ENCODE peak calls at places on chromosomes 12 and 14, in ten cellular contexts. One of them, this sample, is unnamed.

GRCh38 chr14:76152333-76152681 is 585 bp downstream of the GPATCH2L start:
- DNase-seq in activated CD4-positive, alpha-beta T cell treated with anti-CD3 and anti-CD28 coated beads for 24 hours: peak
- DNase-seq in EL: peak
- DNase-seq in AG09319: peak
- DNase-seq in NCI-H2081: peak
- DNase-seq in mucosa of gallbladder: peak
- DNase-seq in ovary: peak
- DNase-seq in KBM-7: peak
- DNase-seq in CD4-positive, alpha-beta memory T cell: peak
- DNase-seq in left kidney: peak
- DNase-seq in this sample: peak

GRCh38 chr14:56243110-56243509 is 124.9 kb downstream of the PELI2 start:
- DNase-seq in activated CD4-positive, alpha-beta T cell treated with anti-CD3 and anti-CD28 coated beads for 24 hours: no peak
- DNase-seq in EL: no peak
- DNase-seq in AG09319: no peak
- DNase-seq in NCI-H2081: no peak
- DNase-seq in mucosa of gallbladder: no peak
- DNase-seq in ovary: no peak
- DNase-seq in KBM-7: no peak
- DNase-seq in CD4-positive, alpha-beta memory T cell: no peak
- DNase-seq in left kidney: peak
- DNase-seq in this sample: no peak

GRCh38 chr12:51820721-51821422 is 27.6 kb downstream of the FIGNL2 start:
- DNase-seq in activated CD4-positive, alpha-beta T cell treated with anti-CD3 and anti-CD28 coated beads for 24 hours: peak
- DNase-seq in EL: no peak
- DNase-seq in AG09319: peak
- DNase-seq in NCI-H2081: peak
- DNase-seq in mucosa of gallbladder: peak
- DNase-seq in ovary: no peak
- DNase-seq in KBM-7: peak
- DNase-seq in CD4-positive, alpha-beta memory T cell: peak
- DNase-seq in left kidney: peak
- DNase-seq in this sample: peak

GRCh38 chr14:68879321-68879781 is 86.5 kb upstream of the ZFP36L1 start:
- DNase-seq in activated CD4-positive, alpha-beta T cell treated with anti-CD3 and anti-CD28 coated beads for 24 hours: no peak
- DNase-seq in EL: no peak
- DNase-seq in AG09319: no peak
- DNase-seq in NCI-H2081: no peak
- DNase-seq in mucosa of gallbladder: no peak
- DNase-seq in ovary: no peak
- DNase-seq in KBM-7: no peak
- DNase-seq in CD4-positive, alpha-beta memory T cell: no peak
- DNase-seq in left kidney: no peak
- DNase-seq in this sample: no peak

GRCh38 chr12:54437697-54438096 is 18.6 kb upstream of the ITGA5 start:
- DNase-seq in activated CD4-positive, alpha-beta T cell treated with anti-CD3 and anti-CD28 coated beads for 24 hours: no peak
- DNase-seq in EL: no peak
- DNase-seq in AG09319: no peak
- DNase-seq in NCI-H2081: no peak
- DNase-seq in mucosa of gallbladder: no peak
- DNase-seq in ovary: no peak
- DNase-seq in KBM-7: no peak
- DNase-seq in CD4-positive, alpha-beta memory T cell: no peak
- DNase-seq in left kidney: no peak
- DNase-seq in this sample: no peak

GRCh38 chr12:78210894-78211302 is 380.2 kb downstream of the NAV3 start:
- DNase-seq in activated CD4-positive, alpha-beta T cell treated with anti-CD3 and anti-CD28 coated beads for 24 hours: no peak
- DNase-seq in EL: peak
- DNase-seq in AG09319: no peak
- DNase-seq in NCI-H2081: peak
- DNase-seq in mucosa of gallbladder: no peak
- DNase-seq in ovary: no peak
- DNase-seq in KBM-7: no peak
- DNase-seq in CD4-positive, alpha-beta memory T cell: no peak
- DNase-seq in left kidney: peak
- DNase-seq in this sample: no peak

GRCh38 chr12:110545812-110546211 is 37.3 kb downstream of the PPTC7 start:
- DNase-seq in activated CD4-positive, alpha-beta T cell treated with anti-CD3 and anti-CD28 coated beads for 24 hours: no peak
- DNase-seq in EL: peak
- DNase-seq in AG09319: no peak
- DNase-seq in NCI-H2081: no peak
- DNase-seq in mucosa of gallbladder: no peak
- DNase-seq in ovary: no peak
- DNase-seq in KBM-7: no peak
- DNase-seq in CD4-positive, alpha-beta memory T cell: no peak
- DNase-seq in left kidney: no peak
- DNase-seq in this sample: no peak

GRCh38 chr12:3365416-3366385 is 125.3 kb upstream of the PRMT8 start:
- DNase-seq in activated CD4-positive, alpha-beta T cell treated with anti-CD3 and anti-CD28 coated beads for 24 hours: no peak
- DNase-seq in EL: no peak
- DNase-seq in AG09319: no peak
- DNase-seq in NCI-H2081: peak
- DNase-seq in mucosa of gallbladder: no peak
- DNase-seq in ovary: no peak
- DNase-seq in KBM-7: no peak
- DNase-seq in CD4-positive, alpha-beta memory T cell: no peak
- DNase-seq in left kidney: peak
- DNase-seq in this sample: no peak

GRCh38 chr12:107558141-107558815 is 127.3 kb upstream of the PWP1 start:
- DNase-seq in activated CD4-positive, alpha-beta T cell treated with anti-CD3 and anti-CD28 coated beads for 24 hours: no peak
- DNase-seq in EL: no peak
- DNase-seq in AG09319: no peak
- DNase-seq in NCI-H2081: no peak
- DNase-seq in mucosa of gallbladder: no peak
- DNase-seq in ovary: no peak
- DNase-seq in KBM-7: no peak
- DNase-seq in CD4-positive, alpha-beta memory T cell: no peak
- DNase-seq in left kidney: no peak
- DNase-seq in this sample: no peak

GRCh38 chr12:58412466-58412865 is 471.1 kb downstream of the ATP23 start:
- DNase-seq in activated CD4-positive, alpha-beta T cell treated with anti-CD3 and anti-CD28 coated beads for 24 hours: no peak
- DNase-seq in EL: no peak
- DNase-seq in AG09319: no peak
- DNase-seq in NCI-H2081: no peak
- DNase-seq in mucosa of gallbladder: no peak
- DNase-seq in ovary: no peak
- DNase-seq in KBM-7: no peak
- DNase-seq in CD4-positive, alpha-beta memory T cell: no peak
- DNase-seq in left kidney: no peak
- DNase-seq in this sample: no peak

GRCh38 chr12:52591521-52591920 is 9.7 kb downstream of the KRT72 start:
- DNase-seq in activated CD4-positive, alpha-beta T cell treated with anti-CD3 and anti-CD28 coated beads for 24 hours: no peak
- DNase-seq in EL: no peak
- DNase-seq in AG09319: no peak
- DNase-seq in NCI-H2081: no peak
- DNase-seq in mucosa of gallbladder: no peak
- DNase-seq in ovary: no peak
- DNase-seq in KBM-7: no peak
- DNase-seq in CD4-positive, alpha-beta memory T cell: no peak
- DNase-seq in left kidney: no peak
- DNase-seq in this sample: no peak

GRCh38 chr14:30610719-30611388 is 11.3 kb upstream of the SCFD1 start:
- DNase-seq in activated CD4-positive, alpha-beta T cell treated with anti-CD3 and anti-CD28 coated beads for 24 hours: no peak
- DNase-seq in EL: peak
- DNase-seq in AG09319: peak
- DNase-seq in NCI-H2081: peak
- DNase-seq in mucosa of gallbladder: no peak
- DNase-seq in ovary: no peak
- DNase-seq in KBM-7: peak
- DNase-seq in CD4-positive, alpha-beta memory T cell: no peak
- DNase-seq in left kidney: peak
- DNase-seq in this sample: no peak

GRCh38 chr12:99553461-99553860 is 94.1 kb upstream of the GARIN6 start:
- DNase-seq in activated CD4-positive, alpha-beta T cell treated with anti-CD3 and anti-CD28 coated beads for 24 hours: no peak
- DNase-seq in EL: no peak
- DNase-seq in AG09319: no peak
- DNase-seq in NCI-H2081: no peak
- DNase-seq in mucosa of gallbladder: no peak
- DNase-seq in ovary: no peak
- DNase-seq in KBM-7: no peak
- DNase-seq in CD4-positive, alpha-beta memory T cell: no peak
- DNase-seq in left kidney: no peak
- DNase-seq in this sample: no peak

GRCh38 chr14:73712071-73712506 is 2.1 kb downstream of the PNMA1 start:
- DNase-seq in activated CD4-positive, alpha-beta T cell treated with anti-CD3 and anti-CD28 coated beads for 24 hours: no peak
- DNase-seq in EL: peak
- DNase-seq in AG09319: no peak
- DNase-seq in NCI-H2081: no peak
- DNase-seq in mucosa of gallbladder: no peak
- DNase-seq in ovary: no peak
- DNase-seq in KBM-7: no peak
- DNase-seq in CD4-positive, alpha-beta memory T cell: peak
- DNase-seq in left kidney: no peak
- DNase-seq in this sample: no peak

GRCh38 chr14:76863724-76864407 is 37.7 kb downstream of the LRRC74A start:
- DNase-seq in activated CD4-positive, alpha-beta T cell treated with anti-CD3 and anti-CD28 coated beads for 24 hours: no peak
- DNase-seq in EL: no peak
- DNase-seq in AG09319: no peak
- DNase-seq in NCI-H2081: peak
- DNase-seq in mucosa of gallbladder: peak
- DNase-seq in ovary: no peak
- DNase-seq in KBM-7: peak
- DNase-seq in CD4-positive, alpha-beta memory T cell: no peak
- DNase-seq in left kidney: peak
- DNase-seq in this sample: no peak

GRCh38 chr14:75041613-75042012 is 9.7 kb downstream of the MLH3 start:
- DNase-seq in activated CD4-positive, alpha-beta T cell treated with anti-CD3 and anti-CD28 coated beads for 24 hours: no peak
- DNase-seq in EL: no peak
- DNase-seq in AG09319: no peak
- DNase-seq in NCI-H2081: no peak
- DNase-seq in mucosa of gallbladder: peak
- DNase-seq in ovary: no peak
- DNase-seq in KBM-7: no peak
- DNase-seq in CD4-positive, alpha-beta memory T cell: no peak
- DNase-seq in left kidney: peak
- DNase-seq in this sample: no peak

GRCh38 chr12:44812062-44812461 is 64.1 kb downstream of the NELL2 start:
- DNase-seq in activated CD4-positive, alpha-beta T cell treated with anti-CD3 and anti-CD28 coated beads for 24 hours: no peak
- DNase-seq in EL: no peak
- DNase-seq in AG09319: no peak
- DNase-seq in NCI-H2081: peak
- DNase-seq in mucosa of gallbladder: peak
- DNase-seq in ovary: no peak
- DNase-seq in KBM-7: no peak
- DNase-seq in CD4-positive, alpha-beta memory T cell: peak
- DNase-seq in left kidney: no peak
- DNase-seq in this sample: no peak

GRCh38 chr14:95023886-95024285 is 133.4 kb downstream of the DICER1 start:
- DNase-seq in activated CD4-positive, alpha-beta T cell treated with anti-CD3 and anti-CD28 coated beads for 24 hours: no peak
- DNase-seq in EL: peak
- DNase-seq in AG09319: peak
- DNase-seq in NCI-H2081: no peak
- DNase-seq in mucosa of gallbladder: no peak
- DNase-seq in ovary: no peak
- DNase-seq in KBM-7: no peak
- DNase-seq in CD4-positive, alpha-beta memory T cell: no peak
- DNase-seq in left kidney: no peak
- DNase-seq in this sample: no peak

GRCh38 chr12:104213952-104214351 is 1.6 kb upstream of the TXNRD1 start:
- DNase-seq in activated CD4-positive, alpha-beta T cell treated with anti-CD3 and anti-CD28 coated beads for 24 hours: no peak
- DNase-seq in EL: peak
- DNase-seq in AG09319: peak
- DNase-seq in NCI-H2081: peak
- DNase-seq in mucosa of gallbladder: peak
- DNase-seq in ovary: no peak
- DNase-seq in KBM-7: no peak
- DNase-seq in CD4-positive, alpha-beta memory T cell: no peak
- DNase-seq in left kidney: no peak
- DNase-seq in this sample: no peak

GRCh38 chr12:109587921-109588320 is 14.3 kb downstream of the MVK start:
- DNase-seq in activated CD4-positive, alpha-beta T cell treated with anti-CD3 and anti-CD28 coated beads for 24 hours: no peak
- DNase-seq in EL: no peak
- DNase-seq in AG09319: no peak
- DNase-seq in NCI-H2081: no peak
- DNase-seq in mucosa of gallbladder: no peak
- DNase-seq in ovary: no peak
- DNase-seq in KBM-7: no peak
- DNase-seq in CD4-positive, alpha-beta memory T cell: no peak
- DNase-seq in left kidney: no peak
- DNase-seq in this sample: no peak

GRCh38 chr14:59882957-59883356 is 12.4 kb upstream of the RTN1 start:
- DNase-seq in activated CD4-positive, alpha-beta T cell treated with anti-CD3 and anti-CD28 coated beads for 24 hours: no peak
- DNase-seq in EL: no peak
- DNase-seq in AG09319: no peak
- DNase-seq in NCI-H2081: no peak
- DNase-seq in mucosa of gallbladder: no peak
- DNase-seq in ovary: no peak
- DNase-seq in KBM-7: no peak
- DNase-seq in CD4-positive, alpha-beta memory T cell: no peak
- DNase-seq in left kidney: peak
- DNase-seq in this sample: no peak

GRCh38 chr14:82313889-82314288 is 780.2 kb upstream of the SEL1L start:
- DNase-seq in activated CD4-positive, alpha-beta T cell treated with anti-CD3 and anti-CD28 coated beads for 24 hours: no peak
- DNase-seq in EL: no peak
- DNase-seq in AG09319: no peak
- DNase-seq in NCI-H2081: peak
- DNase-seq in mucosa of gallbladder: no peak
- DNase-seq in ovary: no peak
- DNase-seq in KBM-7: no peak
- DNase-seq in CD4-positive, alpha-beta memory T cell: no peak
- DNase-seq in left kidney: peak
- DNase-seq in this sample: no peak

GRCh38 chr12:46950116-46950515 is 124.3 kb upstream of the SLC38A4 start:
- DNase-seq in activated CD4-positive, alpha-beta T cell treated with anti-CD3 and anti-CD28 coated beads for 24 hours: no peak
- DNase-seq in EL: peak
- DNase-seq in AG09319: no peak
- DNase-seq in NCI-H2081: no peak
- DNase-seq in mucosa of gallbladder: no peak
- DNase-seq in ovary: no peak
- DNase-seq in KBM-7: no peak
- DNase-seq in CD4-positive, alpha-beta memory T cell: no peak
- DNase-seq in left kidney: no peak
- DNase-seq in this sample: no peak

GRCh38 chr12:122318607-122319311 is 52.5 kb upstream of the VPS33A start:
- DNase-seq in activated CD4-positive, alpha-beta T cell treated with anti-CD3 and anti-CD28 coated beads for 24 hours: no peak
- DNase-seq in EL: peak
- DNase-seq in AG09319: peak
- DNase-seq in NCI-H2081: no peak
- DNase-seq in mucosa of gallbladder: peak
- DNase-seq in ovary: no peak
- DNase-seq in KBM-7: no peak
- DNase-seq in CD4-positive, alpha-beta memory T cell: no peak
- DNase-seq in left kidney: no peak
- DNase-seq in this sample: no peak

GRCh38 chr14:70716483-70716882 is 74.8 kb downstream of the TTC9 start:
- DNase-seq in activated CD4-positive, alpha-beta T cell treated with anti-CD3 and anti-CD28 coated beads for 24 hours: no peak
- DNase-seq in EL: no peak
- DNase-seq in AG09319: no peak
- DNase-seq in NCI-H2081: no peak
- DNase-seq in mucosa of gallbladder: no peak
- DNase-seq in ovary: no peak
- DNase-seq in KBM-7: no peak
- DNase-seq in CD4-positive, alpha-beta memory T cell: no peak
- DNase-seq in left kidney: no peak
- DNase-seq in this sample: no peak

GRCh38 chr14:92922155-92922735 is 705 bp upstream of the CHGA start:
- DNase-seq in activated CD4-positive, alpha-beta T cell treated with anti-CD3 and anti-CD28 coated beads for 24 hours: no peak
- DNase-seq in EL: no peak
- DNase-seq in AG09319: no peak
- DNase-seq in NCI-H2081: peak
- DNase-seq in mucosa of gallbladder: no peak
- DNase-seq in ovary: no peak
- DNase-seq in KBM-7: no peak
- DNase-seq in CD4-positive, alpha-beta memory T cell: no peak
- DNase-seq in left kidney: peak
- DNase-seq in this sample: no peak

GRCh38 chr12:22334696-22335290 is at the start of gene ST8SIA1:
- DNase-seq in activated CD4-positive, alpha-beta T cell treated with anti-CD3 and anti-CD28 coated beads for 24 hours: peak
- DNase-seq in EL: peak
- DNase-seq in AG09319: no peak
- DNase-seq in NCI-H2081: peak
- DNase-seq in mucosa of gallbladder: peak
- DNase-seq in ovary: peak
- DNase-seq in KBM-7: no peak
- DNase-seq in CD4-positive, alpha-beta memory T cell: peak
- DNase-seq in left kidney: peak
- DNase-seq in this sample: peak

GRCh38 chr12:112178796-112179195 is 53.4 kb downstream of the TRAFD1 start:
- DNase-seq in activated CD4-positive, alpha-beta T cell treated with anti-CD3 and anti-CD28 coated beads for 24 hours: no peak
- DNase-seq in EL: no peak
- DNase-seq in AG09319: no peak
- DNase-seq in NCI-H2081: no peak
- DNase-seq in mucosa of gallbladder: no peak
- DNase-seq in ovary: no peak
- DNase-seq in KBM-7: no peak
- DNase-seq in CD4-positive, alpha-beta memory T cell: no peak
- DNase-seq in left kidney: peak
- DNase-seq in this sample: no peak